ENCODE peak calls at places on chromosomes 5 and 9, in nine cellular contexts. S, K, C, J, E, I, N, D and H are unnamed samples.

GRCh38 chr5:34728236-34728635 is 72.1 kb downstream of the RAI14 start:
- DNase-seq in C (no peak), N (no peak), S (no peak), D (no peak), E (no peak), I (no peak), K (no peak), J (no peak), H (no peak)

GRCh38 chr5:88677943-88678779 is 204.8 kb downstream of the MEF2C start:
- DNase-seq in N (no peak), C (no peak), J (no peak), D (no peak), E (no peak), K (no peak), S (no peak), I (no peak), H (no peak)

GRCh38 chr5:37308796-37309195 is 59.6 kb upstream of the CPLANE1 start:
- DNase-seq in D (no peak), K (no peak), S (peak; percentile 72), J (peak; percentile 33), I (no peak), C (no peak), N (no peak), E (no peak), H (no peak)

GRCh38 chr5:75603421-75603820 is 7.8 kb upstream of the ANKDD1B start:
- DNase-seq in J (no peak), K (no peak), I (no peak), S (peak; percentile 62), C (peak; percentile 34), N (no peak), E (no peak), D (no peak), H (no peak)

GRCh38 chr5:15946026-15946425 is 233.6 kb downstream of the MARCHF11 start:
- DNase-seq in I (no peak), K (no peak), S (peak; percentile 78), D (no peak), E (no peak), C (no peak), J (no peak), N (no peak), H (no peak)

GRCh38 chr9:97802276-97802675 is 50.8 kb upstream of the FOXE1 start:
- DNase-seq in E (no peak), C (no peak), I (no peak), N (no peak), J (no peak), D (no peak), K (peak; percentile 91), S (peak; percentile 29), H (no peak)

GRCh38 chr5:151222769-151223446 is 984 bp downstream of the CCDC69 start:
- DNase-seq in E (peak; percentile 70), N (peak; percentile 74), C (no peak), D (no peak), S (peak; percentile 54), J (no peak), K (no peak), I (peak; percentile 67), H (peak; percentile 75)

GRCh38 chr5:156991714-156992113 is 28.7 kb upstream of the TIMD4 start:
- DNase-seq in K (no peak), J (no peak), N (no peak), E (no peak), D (no peak), S (no peak), C (no peak), I (peak; percentile 10), H (no peak)

GRCh38 chr5:156019786-156020185 is 307.2 kb upstream of the SGCD start:
- DNase-seq in C (no peak), K (no peak), J (no peak), N (no peak), S (no peak), I (no peak), E (no peak), D (no peak), H (no peak)

GRCh38 chr9:115127191-115127817 is 9.3 kb upstream of the TNC start:
- DNase-seq in E (no peak), K (no peak), J (peak; percentile 63), C (peak; percentile 62), I (no peak), D (no peak), N (no peak), S (peak; percentile 47), H (no peak)

GRCh38 chr5:157721159-157721558 is 10.1 kb upstream of the THG1L start:
- DNase-seq in N (no peak), K (no peak), C (no peak), S (no peak), I (no peak), J (no peak), D (no peak), E (no peak), H (no peak)

GRCh38 chr5:71865202-71865601 is 146.1 kb downstream of the CARTPT start:
- DNase-seq in S (peak; percentile 61), E (no peak), D (no peak), N (no peak), I (no peak), K (no peak), C (peak; percentile 32), J (peak; percentile 18), H (no peak)

GRCh38 chr9:127973169-127974001 is 7.4 kb downstream of the EEIG1 start:
- DNase-seq in C (no peak), J (no peak), K (no peak), I (peak; percentile 83), N (no peak), E (no peak), S (no peak), D (peak; percentile 86), H (no peak)

GRCh38 chr9:130707225-130707976 is 13.8 kb downstream of the EXOSC2 start:
- DNase-seq in C (peak; percentile 54), D (peak; percentile 80), S (peak; percentile 80), I (peak; percentile 70), J (peak; percentile 80), N (no peak), E (peak; percentile 75), K (peak; percentile 61), H (peak; percentile 67)

GRCh38 chr5:153752890-153753289 is 262.4 kb downstream of the GRIA1 start:
- DNase-seq in N (no peak), C (no peak), K (no peak), J (no peak), D (no peak), S (peak; percentile 6), I (no peak), E (no peak), H (no peak)

GRCh38 chr5:168879929-168880328 is 300.8 kb upstream of the PANK3 start:
- DNase-seq in D (no peak), S (peak; percentile 81), K (no peak), C (no peak), N (no peak), J (no peak), I (no peak), E (no peak), H (no peak)

DNA sequence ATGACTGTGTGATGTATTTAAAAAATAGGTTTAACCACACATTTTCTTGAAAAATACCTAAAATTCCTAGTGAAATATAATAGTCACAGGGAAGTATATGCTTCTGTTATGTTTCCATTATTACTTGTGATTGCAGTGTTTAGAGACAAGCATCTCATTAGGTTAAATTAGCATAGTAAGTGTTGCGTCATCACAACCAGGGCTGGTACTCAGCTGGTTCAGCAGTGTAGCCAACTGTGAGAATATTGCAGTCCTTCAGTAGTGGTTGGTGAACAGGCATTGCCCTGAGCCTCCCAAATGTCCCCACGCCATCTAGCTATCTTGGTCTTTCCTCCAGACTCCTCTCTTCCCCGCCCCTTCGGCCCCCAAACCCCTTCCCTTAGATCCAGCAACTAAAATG is 261.7 kb downstream of the ARHGEF28 start:
- DNase-seq in E (no peak), J (no peak), N (no peak), K (no peak), S (no peak), I (no peak), C (no peak), D (no peak), H (no peak)
- H3K27ac ChIP-seq in E (no peak overlapping the region), J (no peak overlapping the region), N (no peak overlapping the region), K (no peak overlapping the region), S (no peak overlapping the region), I (no peak overlapping the region), C (no peak overlapping the region), D (no peak overlapping the region), H (no peak overlapping the region)

GRCh38 chr9:88829276-88829675 is 162.0 kb upstream of the S1PR3 start:
- DNase-seq in N (no peak), J (no peak), C (no peak), S (no peak), K (no peak), E (no peak), I (no peak), D (no peak), H (no peak)

GRCh38 chr9:88828492-88828974 is 162.7 kb upstream of the S1PR3 start:
- DNase-seq in S (peak; percentile 69), C (no peak), D (no peak), J (peak; percentile 48), E (no peak), K (no peak), I (no peak), N (no peak), H (no peak)

GRCh38 chr9:88826181-88826580 is 165.1 kb upstream of the S1PR3 start:
- DNase-seq in K (no peak), S (peak; percentile 23), E (no peak), D (no peak), I (no peak), N (no peak), J (peak; percentile 60), C (no peak), H (no peak)

GRCh38 chr9:88826651-88827245 is 164.5 kb upstream of the S1PR3 start:
- DNase-seq in E (no peak), D (no peak), J (peak; percentile 83), K (no peak), N (no peak), S (peak; percentile 92), C (peak; percentile 39), I (no peak), H (no peak)

DNA sequence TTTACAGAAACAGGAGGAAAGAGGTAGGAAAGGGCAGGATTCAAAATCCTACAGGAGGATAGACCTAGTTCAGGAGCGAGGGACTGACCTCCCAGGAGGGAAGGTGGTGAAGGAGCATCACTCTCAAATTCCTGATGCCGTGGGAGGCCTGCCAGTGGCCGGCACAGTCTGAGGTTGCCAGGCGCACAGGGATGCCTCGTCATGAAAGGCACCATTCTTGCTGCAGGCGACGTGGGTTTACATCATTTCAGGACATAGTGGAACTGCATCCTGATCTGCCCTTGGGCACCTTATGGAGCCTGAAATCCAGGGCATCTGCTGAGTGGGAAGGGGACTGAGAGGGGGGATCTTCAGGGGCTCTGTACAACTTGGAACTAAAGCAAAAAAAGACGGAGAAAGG is 163.2 kb upstream of the S1PR3 start:
- DNase-seq in E (no peak), C (no peak), K (no peak), J (no peak), I (no peak), S (peak; percentile 49), N (no peak), D (no peak), H (no peak)
- H3K27ac ChIP-seq in E (no peak overlapping the region), C (no peak overlapping the region), K (no peak overlapping the region), J (no peak overlapping the region), I (no peak overlapping the region), S (no peak overlapping the region), N (no peak overlapping the region), D (no peak overlapping the region), H (no peak overlapping the region)

GRCh38 chr5:55680353-55680752 is 31.8 kb downstream of the SLC38A9 start:
- DNase-seq in J (no peak), I (no peak), N (no peak), E (no peak), K (no peak), D (no peak), C (no peak), S (no peak), H (no peak)
- H3K27ac ChIP-seq in J (no peak overlapping the region), I (no peak overlapping the region), N (no peak overlapping the region), E (no peak overlapping the region), K (no peak overlapping the region), D (no peak overlapping the region), C (no peak overlapping the region), S (no peak overlapping the region), H (peak overlapping the region; percentile 11)

GRCh38 chr5:139392678-139393496 is 2.0 kb downstream of the PROB1 start:
- DNase-seq in J (peak; percentile 58), S (peak; percentile 70), C (no peak), E (no peak), I (peak; percentile 76), N (peak; percentile 82), K (no peak), D (peak; percentile 75), H (no peak)
- H3K27ac ChIP-seq in J (no peak overlapping the region), S (no peak overlapping the region), C (no peak overlapping the region), E (no peak overlapping the region), I (no peak overlapping the region), N (peak overlapping the region; percentile 36), K (no peak overlapping the region), D (peak overlapping the region; percentile 5), H (peak overlapping the region; percentile 93)